ENCODE peak calls at places on chromosomes 4 and X, in ten cellular contexts. A is GM20000; S is hepatocyte; L is activated CD4-positive, alpha-beta T cell treated with anti-CD3 and anti-CD28 coated beads, Interleukin-2, amount 10 ng/mL, durations not matched to agents 7 days and 5 days; X is EH; N is coronary artery; E is AG08396; M is effector memory CD8-positive, alpha-beta T cell; U is activated effector memory CD4-positive, alpha-beta T cell treated with Interleukin-2 at 50 U/mL for 16 hours; C is T-helper 9 cell. D is an unnamed sample.

GRCh38 chr4:79015406-79015805 is 76.2 kb upstream of the PAQR3 start:
- DNase-seq in S (no peak), E (no peak), M (no peak), A (no peak), C (no peak), X (no peak), N (no peak), U (no peak), L (no peak), D (no peak)

GRCh38 chr4:123941306-123941705 is 544.7 kb downstream of the SPRY1 start:
- DNase-seq in X (peak), S (no peak), C (no peak), U (no peak), L (no peak), A (no peak), E (no peak), N (no peak), M (no peak), D (no peak)

GRCh38 chr4:22492987-22493386 is 22.9 kb downstream of the ADGRA3 start:
- DNase-seq in U (no peak), M (no peak), E (no peak), S (no peak), N (no peak), C (no peak), A (no peak), X (no peak), L (no peak), D (no peak)

GRCh38 chr4:11623726-11624037 is 195.0 kb upstream of the HS3ST1 start:
- DNase-seq in X (no peak), N (no peak), U (no peak), S (peak), C (no peak), L (peak), E (no peak), M (no peak), A (peak), D (no peak)

GRCh38 chr4:176319704-176320339 is at the start of gene SPCS3:
- DNase-seq in C (peak), A (peak), S (peak), M (peak), X (peak), N (peak), U (peak), E (peak), L (peak), D (peak)

GRCh38 chr4:56049428-56050212 is 100.9 kb downstream of the CEP135 start:
- DNase-seq in X (peak), S (peak), U (no peak), L (peak), A (peak), C (no peak), E (peak), M (no peak), N (no peak), D (peak)

GRCh38 chr4:69576251-69576877 is 63.1 kb downstream of the UGT2A2 start:
- DNase-seq in N (no peak), X (no peak), C (no peak), M (no peak), U (no peak), L (no peak), S (no peak), A (no peak), E (no peak), D (no peak)

GRCh38 chr4:85778809-85779124 is 303.8 kb downstream of the ARHGAP24 start:
- DNase-seq in M (no peak), S (no peak), A (peak), X (peak), U (no peak), N (no peak), E (no peak), L (no peak), C (no peak), D (peak)

GRCh38 chrX:74420194-74421035 is 878 bp upstream of the SLC16A2 start:
- DNase-seq in N (peak), L (no peak), C (no peak), A (peak), E (peak), X (peak), S (peak), U (no peak), M (no peak), D (peak)

GRCh38 chr4:31021008-31021407 is 300.8 kb downstream of the PCDH7 start:
- DNase-seq in A (no peak), C (no peak), E (no peak), U (no peak), L (no peak), X (no peak), N (no peak), S (no peak), M (no peak), D (no peak)

GRCh38 chrX:120428309-120428708 is 40.8 kb downstream of the LAMP2 start:
- DNase-seq in L (no peak), M (no peak), S (peak), X (peak), A (no peak), E (no peak), C (no peak), N (no peak), U (no peak), D (peak)

GRCh38 chrX:155056877-155057792 is 13.8 kb downstream of the CMC4 start:
- DNase-seq in C (peak), A (peak), M (peak), U (peak), S (peak), X (peak), L (peak), N (peak), E (peak), D (peak)

GRCh38 chrX:136047969-136048368 is 62.7 kb downstream of the SLC9A6 start:
- DNase-seq in U (no peak), L (no peak), N (no peak), A (no peak), M (no peak), X (peak), E (no peak), C (no peak), S (no peak), D (peak)

GRCh38 chrX:13360146-13360545 is 40.3 kb upstream of the ATXN3L start:
- DNase-seq in E (no peak), C (no peak), L (no peak), N (no peak), A (no peak), X (no peak), S (no peak), U (no peak), M (no peak), D (no peak)

GRCh38 chrX:13022926-13023325 is 21.5 kb downstream of the FAM9C start:
- DNase-seq in U (no peak), E (no peak), A (peak), S (no peak), M (no peak), C (no peak), X (peak), L (no peak), N (no peak), D (no peak)

GRCh38 chrX:48937065-48937907 is 18.5 kb upstream of the PIM2 start:
- DNase-seq in U (peak), M (peak), N (no peak), L (peak), E (no peak), X (no peak), S (no peak), C (peak), A (peak), D (peak)

GRCh38 chrX:78105944-78106650 is 2.0 kb downstream of the PGK1 start:
- DNase-seq in U (peak), N (no peak), C (no peak), M (no peak), L (peak), E (no peak), S (no peak), A (no peak), X (peak), D (no peak)

GRCh38 chr4:95550566-95550965 is 1.8 kb upstream of the UNC5C start:
- DNase-seq in E (no peak), N (no peak), C (no peak), U (no peak), L (no peak), S (no peak), M (no peak), A (no peak), X (no peak), D (no peak)

GRCh38 chrX:69158166-69159040 is 6.8 kb downstream of the PJA1 start:
- DNase-seq in A (peak), X (peak), L (peak), M (peak), U (no peak), E (peak), N (peak), C (no peak), S (peak), D (peak)

GRCh38 chr4:72489267-72489666 is 79.8 kb downstream of the ADAMTS3 start:
- DNase-seq in C (no peak), A (no peak), U (no peak), E (no peak), M (no peak), L (no peak), N (no peak), S (no peak), X (peak), D (no peak)